ENCODE peak calls at places on chromosomes 16 and 17, in ten cellular contexts. L, R, F, O, S, A, D, G, H and X are unnamed samples.

GRCh38 chr16:58348986-58349385 is 43.3 kb upstream of the GINS3 start:
- DNase-seq in O (no peak), H (no peak), D (no peak), R (no peak), L (no peak), F (no peak), G (no peak), S (no peak), A (no peak), X (no peak)

GRCh38 chr17:77834170-77835115 is 124.1 kb upstream of the TNRC6C start:
- DNase-seq in S (no peak), O (peak; percentile 86), F (no peak), R (peak; percentile 92), H (peak; percentile 59), D (peak; percentile 88), A (peak; percentile 80), G (no peak), L (peak; percentile 88), X (no peak)

GRCh38 chr16:74261068-74261467 is 35.5 kb upstream of the PSMD7 start:
- DNase-seq in O (no peak), D (no peak), L (no peak), H (no peak), S (no peak), G (no peak), A (no peak), R (no peak), F (no peak), X (no peak)

GRCh38 chr16:9328386-9328785 is 236.9 kb downstream of the HAPSTR1 start:
- DNase-seq in A (no peak), R (no peak), H (no peak), O (no peak), L (no peak), S (no peak), F (no peak), G (no peak), D (no peak), X (no peak)

GRCh38 chr16:10168258-10168657 is 14.0 kb downstream of the GRIN2A start:
- DNase-seq in R (no peak), D (no peak), F (peak; percentile 55), O (no peak), A (no peak), H (no peak), G (no peak), L (no peak), S (no peak), X (no peak)

GRCh38 chr16:58280846-58281301 is 14.0 kb downstream of the PRSS54 start:
- DNase-seq in O (no peak), D (peak; percentile 71), G (no peak), F (no peak), S (no peak), H (no peak), A (no peak), L (no peak), R (no peak), X (no peak)

GRCh38 chr16:54645328-54645727 is 285.3 kb upstream of the IRX5 start:
- DNase-seq in G (no peak), D (no peak), O (no peak), H (no peak), R (no peak), F (no peak), A (peak; percentile 57), S (no peak), L (no peak), X (no peak)

GRCh38 chr16:77585852-77586251 is 136.5 kb upstream of the NUDT7 start:
- DNase-seq in R (no peak), O (no peak), H (no peak), G (no peak), F (peak; percentile 30), D (peak; percentile 56), L (no peak), A (no peak), S (no peak), X (peak; percentile 5)

GRCh38 chr16:20866161-20866772 is 33.9 kb downstream of the DCUN1D3 start:
- DNase-seq in S (no peak), R (peak; percentile 82), H (peak; percentile 68), G (no peak), O (peak; percentile 74), L (no peak), F (no peak), D (peak; percentile 88), A (no peak), X (no peak)

GRCh38 chr17:3667366-3668278 is 756 bp downstream of the TAX1BP3 start:
- DNase-seq in F (no peak), R (peak; percentile 97), D (peak; percentile 89), S (no peak), A (peak; percentile 92), O (peak; percentile 98), H (peak; percentile 90), L (peak; percentile 95), G (peak; percentile 79), X (peak; percentile 62)

GRCh38 chr16:9139965-9140364 is 48.5 kb downstream of the HAPSTR1 start:
- DNase-seq in L (peak; percentile 13), S (peak; percentile 55), H (no peak), F (no peak), G (no peak), O (no peak), R (peak; percentile 45), A (peak; percentile 20), D (peak; percentile 38), X (peak; percentile 12)

GRCh38 chr17:44672479-44673093 is 16.3 kb downstream of the MEIOC start:
- DNase-seq in G (no peak), L (no peak), O (no peak), H (no peak), R (no peak), F (no peak), D (peak; percentile 32), S (no peak), A (no peak), X (no peak)

GRCh38 chr16:87178177-87178863 is 138.9 kb downstream of the C16orf95 start:
- DNase-seq in H (no peak), S (no peak), O (no peak), F (no peak), A (no peak), R (no peak), L (no peak), D (no peak), G (no peak), X (no peak)

GRCh38 chr16:85752511-85753420 is 1.9 kb upstream of the C16orf74 start:
- DNase-seq in R (no peak), S (no peak), D (peak; percentile 49), L (no peak), H (peak; percentile 79), A (no peak), O (no peak), F (no peak), G (no peak), X (no peak)

DNA sequence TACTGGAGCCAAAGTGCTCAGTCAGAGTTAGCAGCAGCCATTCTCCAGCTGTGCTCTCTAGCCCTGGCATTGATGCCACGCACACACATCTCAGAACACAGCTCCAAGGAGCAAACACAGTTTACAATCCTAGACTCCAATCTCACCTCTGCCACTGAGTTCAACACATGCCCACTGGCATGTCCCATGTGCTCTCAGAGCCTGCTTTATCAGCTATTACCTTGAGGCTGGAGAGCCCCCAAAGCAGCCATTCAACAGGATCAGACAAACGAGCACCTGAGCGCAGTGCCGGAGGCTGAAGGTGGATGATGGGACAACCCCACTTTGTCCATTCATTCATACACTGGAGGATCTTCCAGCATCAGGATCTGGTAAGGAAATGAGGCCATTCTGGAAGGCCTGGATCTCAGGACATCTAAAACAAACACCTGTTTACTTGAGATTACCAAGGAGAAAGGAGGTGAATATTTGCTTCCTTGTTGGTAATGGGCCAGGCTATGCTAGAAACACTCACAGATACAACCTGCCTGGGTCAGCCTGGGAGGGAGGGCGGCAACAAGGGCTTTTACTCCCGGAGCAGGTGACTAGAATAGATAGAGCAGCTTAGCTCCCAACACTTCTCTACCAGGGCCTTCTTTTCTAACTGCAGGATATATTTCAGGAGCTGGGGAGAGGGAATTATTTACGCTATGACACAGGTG is 25.4 kb downstream of the RANBP10 start:
- DNase-seq in R (no peak), F (no peak), L (no peak), H (no peak), D (no peak), O (no peak), S (no peak), A (no peak), G (no peak), X (no peak)
- H3K27ac ChIP-seq in R (no peak overlapping the region), F (no peak overlapping the region), L (no peak overlapping the region), H (no peak overlapping the region), D (peak overlapping the region; percentile 71), O (no peak overlapping the region), S (no peak overlapping the region), A (no peak overlapping the region), G (no peak overlapping the region), X (no peak overlapping the region)

DNA sequence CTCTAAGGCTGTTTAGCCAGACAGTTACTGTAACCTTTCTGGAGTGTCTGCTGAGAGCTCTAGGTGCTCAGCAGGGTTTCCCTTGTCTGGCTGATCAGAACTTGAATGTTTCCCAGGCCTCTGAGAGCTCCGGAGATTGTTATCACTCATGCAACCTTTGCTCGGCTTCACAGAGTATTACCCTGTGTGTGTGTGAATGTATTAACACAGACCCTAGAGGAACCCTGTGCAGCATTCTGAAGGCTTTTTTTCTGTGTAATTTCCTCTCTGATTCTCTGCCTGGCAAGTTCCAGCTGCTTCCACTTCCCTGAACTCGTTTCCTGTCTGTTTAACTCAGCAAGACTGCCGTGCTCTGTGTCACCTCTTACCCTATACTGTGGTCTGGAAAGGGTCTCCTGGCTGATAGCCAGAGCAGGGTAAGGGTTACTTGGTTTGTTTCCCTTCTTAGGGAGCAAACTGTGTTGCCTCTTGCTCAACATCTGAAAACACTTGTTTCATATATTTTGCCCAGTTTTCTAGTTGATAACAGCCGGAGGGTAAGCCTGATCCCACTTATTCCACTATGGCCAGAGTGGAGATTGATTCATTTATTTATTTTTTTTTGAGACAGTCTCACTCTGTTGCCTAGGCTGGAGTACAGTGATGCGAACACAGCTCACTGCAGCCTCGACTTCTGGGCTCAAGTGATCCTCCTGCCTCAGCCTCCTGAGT is 21.7 kb downstream of the PRMT7 start:
- DNase-seq in G (peak; percentile 54), S (no peak), F (no peak), R (peak; percentile 14), O (peak; percentile 34), L (no peak), D (no peak), A (no peak), H (no peak), X (no peak)
- H3K27ac ChIP-seq in G (peak overlapping the region; percentile 42), S (no peak overlapping the region), F (no peak overlapping the region), R (no peak overlapping the region), O (peak overlapping the region; percentile 45), L (peak overlapping the region; percentile 61), D (peak overlapping the region; percentile 83), A (peak overlapping the region; percentile 69), H (no peak overlapping the region), X (peak overlapping the region; percentile 64)

DNA sequence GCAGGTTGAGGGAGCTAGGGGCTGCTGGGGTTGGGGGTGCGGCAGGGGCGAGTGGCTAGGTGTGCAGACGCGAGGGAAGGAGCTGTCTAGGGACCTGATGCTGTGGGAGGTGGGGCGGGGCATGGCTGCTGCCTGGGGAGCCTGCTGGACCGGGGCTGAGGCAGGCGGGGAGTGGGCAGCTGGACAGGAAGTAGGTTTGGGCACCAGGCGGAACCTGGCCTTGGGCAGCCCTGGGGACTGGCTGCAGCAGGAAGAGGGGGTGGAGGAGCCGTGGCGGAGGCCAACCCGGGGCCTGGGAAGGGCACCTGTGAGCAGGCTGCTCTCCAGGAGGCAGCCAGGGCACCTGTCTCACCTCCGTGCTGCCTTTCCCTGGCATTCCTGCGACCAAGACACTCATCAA is 5.9 kb upstream of the DNASE1L2 start:
- DNase-seq in G (no peak), R (no peak), H (peak; percentile 44), A (peak; percentile 39), S (no peak), D (no peak), L (no peak), O (peak; percentile 73), F (no peak), X (no peak)
- H3K27ac ChIP-seq in G (no peak overlapping the region), R (no peak overlapping the region), H (no peak overlapping the region), A (no peak overlapping the region), S (no peak overlapping the region), D (peak overlapping the region; percentile 93), L (no peak overlapping the region), O (no peak overlapping the region), F (no peak overlapping the region), X (no peak overlapping the region)

GRCh38 chr17:57636985-57637667 is 108.0 kb downstream of the CCDC182 start:
- DNase-seq in D (no peak), R (no peak), L (no peak), S (no peak), F (no peak), G (no peak), A (no peak), H (no peak), O (no peak), X (peak; percentile 58)
- H3K27ac ChIP-seq in D (peak overlapping the region; percentile 61), R (no peak overlapping the region), L (no peak overlapping the region), S (no peak overlapping the region), F (no peak overlapping the region), G (no peak overlapping the region), A (no peak overlapping the region), H (no peak overlapping the region), O (no peak overlapping the region), X (peak overlapping the region; percentile 40)